ENCODE peak calls at places on chromosome 10, in ten cellular contexts. One of them, this sample, is unnamed.
A peak's percentile ranks its signal among the peaks of the same experiment; 100 is the strongest.

GRCh38 chr10:26706206-26706605 is 8.7 kb downstream of the PDSS1 start:
- DNase-seq in esophagus squamous epithelium: no peak
- DNase-seq in HCT116: no peak
- DNase-seq in upper lobe of left lung: peak; percentile 60
- DNase-seq in adrenal gland: no peak
- DNase-seq in A549: no peak
- DNase-seq in Peyer's patch: no peak
- DNase-seq in HepG2: no peak
- DNase-seq in heart left ventricle: no peak
- DNase-seq in transverse colon: no peak
- DNase-seq in this sample: no peak

GRCh38 chr10:35058686-35059085 is 31.5 kb downstream of the CUL2 start:
- DNase-seq in esophagus squamous epithelium: no peak
- DNase-seq in HCT116: no peak
- DNase-seq in upper lobe of left lung: no peak
- DNase-seq in adrenal gland: no peak
- DNase-seq in A549: no peak
- DNase-seq in Peyer's patch: no peak
- DNase-seq in HepG2: no peak
- DNase-seq in heart left ventricle: no peak
- DNase-seq in transverse colon: no peak
- DNase-seq in this sample: no peak

GRCh38 chr10:29635711-29636144 is 957 bp upstream of the SVIL start:
- DNase-seq in esophagus squamous epithelium: no peak
- DNase-seq in HCT116: no peak
- DNase-seq in upper lobe of left lung: no peak
- DNase-seq in adrenal gland: no peak
- DNase-seq in A549: no peak
- DNase-seq in Peyer's patch: no peak
- DNase-seq in HepG2: peak; percentile 87
- DNase-seq in heart left ventricle: no peak
- DNase-seq in transverse colon: no peak
- DNase-seq in this sample: no peak

GRCh38 chr10:79335470-79336235 is 11.6 kb upstream of the PPIF start:
- DNase-seq in esophagus squamous epithelium: no peak
- DNase-seq in HCT116: no peak
- DNase-seq in upper lobe of left lung: no peak
- DNase-seq in adrenal gland: peak; percentile 90
- DNase-seq in A549: no peak
- DNase-seq in Peyer's patch: no peak
- DNase-seq in HepG2: peak; percentile 97
- DNase-seq in heart left ventricle: peak; percentile 29
- DNase-seq in transverse colon: no peak
- DNase-seq in this sample: no peak

GRCh38 chr10:21372651-21373410 is 152.7 kb downstream of the SKIDA1 start:
- DNase-seq in esophagus squamous epithelium: no peak
- DNase-seq in HCT116: peak; percentile 59
- DNase-seq in upper lobe of left lung: peak; percentile 46
- DNase-seq in adrenal gland: peak; percentile 67
- DNase-seq in A549: peak; percentile 82
- DNase-seq in Peyer's patch: no peak
- DNase-seq in HepG2: no peak
- DNase-seq in heart left ventricle: peak; percentile 33
- DNase-seq in transverse colon: peak; percentile 58
- DNase-seq in this sample: no peak

GRCh38 chr10:52883996-52884871 is 111.7 kb upstream of the MBL2 start:
- DNase-seq in esophagus squamous epithelium: no peak
- DNase-seq in HCT116: peak; percentile 23
- DNase-seq in upper lobe of left lung: peak; percentile 34
- DNase-seq in adrenal gland: peak; percentile 53
- DNase-seq in A549: peak; percentile 40
- DNase-seq in Peyer's patch: no peak
- DNase-seq in HepG2: peak; percentile 92
- DNase-seq in heart left ventricle: no peak
- DNase-seq in transverse colon: no peak
- DNase-seq in this sample: no peak

GRCh38 chr10:119517235-119518141 is 25.0 kb downstream of the RGS10 start:
- DNase-seq in esophagus squamous epithelium: no peak
- DNase-seq in HCT116: no peak
- DNase-seq in upper lobe of left lung: peak; percentile 68
- DNase-seq in adrenal gland: peak; percentile 35
- DNase-seq in A549: no peak
- DNase-seq in Peyer's patch: peak; percentile 81
- DNase-seq in HepG2: no peak
- DNase-seq in heart left ventricle: no peak
- DNase-seq in transverse colon: peak; percentile 59
- DNase-seq in this sample: no peak

GRCh38 chr10:98047009-98047741 is 16.8 kb upstream of the CRTAC1 start:
- DNase-seq in esophagus squamous epithelium: no peak
- DNase-seq in HCT116: no peak
- DNase-seq in upper lobe of left lung: no peak
- DNase-seq in adrenal gland: peak; percentile 38
- DNase-seq in A549: no peak
- DNase-seq in Peyer's patch: no peak
- DNase-seq in HepG2: no peak
- DNase-seq in heart left ventricle: peak; percentile 82
- DNase-seq in transverse colon: no peak
- DNase-seq in this sample: no peak

DNA sequence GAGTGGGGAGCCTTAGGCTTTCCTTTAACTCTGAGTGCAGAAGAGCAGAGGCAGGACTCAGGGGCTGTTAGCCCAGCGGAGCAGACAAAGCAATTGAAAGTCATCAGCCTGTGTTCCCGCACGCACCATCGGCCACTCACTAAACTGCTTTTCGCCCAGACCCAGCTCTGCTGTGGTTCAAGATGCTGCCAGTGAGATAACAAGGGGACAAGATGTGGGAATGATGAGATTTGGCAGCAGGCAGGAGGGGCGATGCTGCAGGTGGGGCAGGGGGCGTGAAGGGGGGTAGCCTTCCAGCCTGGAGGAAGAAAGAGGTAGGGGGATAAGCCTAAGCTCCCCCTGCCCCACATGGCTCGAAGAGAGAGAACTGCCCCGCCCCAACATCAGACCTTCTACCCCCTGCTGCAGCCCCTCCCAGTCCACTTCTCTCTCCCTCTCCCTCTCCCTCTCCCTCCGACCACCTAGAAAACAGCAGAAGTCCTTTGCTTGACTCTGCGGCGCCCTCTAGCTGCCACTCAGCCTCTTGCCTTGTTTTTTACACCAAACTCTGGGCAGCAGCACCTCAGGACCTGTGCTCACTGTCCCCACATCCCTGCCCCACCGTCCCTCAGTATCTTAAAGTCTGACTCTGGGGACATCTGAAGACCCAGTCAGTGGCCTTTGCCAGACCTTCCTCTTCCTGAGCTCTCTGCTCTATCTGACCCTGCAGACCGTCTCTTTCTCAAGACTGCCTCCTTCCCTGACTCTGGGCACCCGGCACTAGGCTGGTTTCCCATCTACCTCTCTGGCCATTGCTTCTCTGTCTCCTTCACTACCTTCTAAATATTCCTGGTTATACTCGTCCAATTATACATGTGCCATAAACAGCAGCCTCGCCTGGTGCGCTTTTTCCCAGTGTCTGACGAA is 110.5 kb downstream of the C10orf105 start:
- DNase-seq in esophagus squamous epithelium: no peak
- DNase-seq in HCT116: peak; percentile 49
- DNase-seq in upper lobe of left lung: peak; percentile 78
- DNase-seq in adrenal gland: peak; percentile 86
- DNase-seq in A549: peak; percentile 63
- DNase-seq in Peyer's patch: peak; percentile 75
- DNase-seq in HepG2: peak; percentile 54
- DNase-seq in heart left ventricle: peak; percentile 81
- DNase-seq in transverse colon: peak; percentile 83
- DNase-seq in this sample: peak; percentile 55
- TF ChIP-seq CTCF in esophagus squamous epithelium: peak; percentile 70
- TF ChIP-seq CTCF in HCT116: peak; percentile 94
- TF ChIP-seq CTCF in upper lobe of left lung: peak; percentile 69
- TF ChIP-seq CTCF in adrenal gland: peak; percentile 75
- TF ChIP-seq CTCF in A549: peak; percentile 69
- TF ChIP-seq CTCF in Peyer's patch: peak; percentile 79
- TF ChIP-seq CTCF in HepG2: peak; percentile 87
- TF ChIP-seq CTCF in heart left ventricle: peak; percentile 83
- TF ChIP-seq CTCF in transverse colon: peak; percentile 83
- TF ChIP-seq CTCF in this sample: peak; percentile 72

GRCh38 chr10:100184426-100185219 is 1.2 kb downstream of the ERLIN1 start:
- DNase-seq in esophagus squamous epithelium: no peak
- DNase-seq in HCT116: peak; percentile 12
- DNase-seq in upper lobe of left lung: peak; percentile 22
- DNase-seq in adrenal gland: no peak
- DNase-seq in A549: peak; percentile 25
- DNase-seq in Peyer's patch: no peak
- DNase-seq in HepG2: peak; percentile 35
- DNase-seq in heart left ventricle: no peak
- DNase-seq in transverse colon: no peak
- DNase-seq in this sample: no peak

GRCh38 chr10:100186813-100187212 is 984 bp upstream of the ERLIN1 start:
- DNase-seq in esophagus squamous epithelium: no peak
- DNase-seq in HCT116: peak; percentile 16
- DNase-seq in upper lobe of left lung: peak; percentile 21
- DNase-seq in adrenal gland: peak; percentile 26
- DNase-seq in A549: no peak
- DNase-seq in Peyer's patch: peak; percentile 17
- DNase-seq in HepG2: no peak
- DNase-seq in heart left ventricle: no peak
- DNase-seq in transverse colon: no peak
- DNase-seq in this sample: no peak

GRCh38 chr10:100185364-100186252 is at the start of gene ERLIN1:
- DNase-seq in esophagus squamous epithelium: peak; percentile 63
- DNase-seq in HCT116: peak; percentile 80
- DNase-seq in upper lobe of left lung: peak; percentile 93
- DNase-seq in adrenal gland: peak; percentile 92
- DNase-seq in A549: peak; percentile 85
- DNase-seq in Peyer's patch: peak; percentile 88
- DNase-seq in HepG2: peak; percentile 81
- DNase-seq in heart left ventricle: peak; percentile 94
- DNase-seq in transverse colon: peak; percentile 95
- DNase-seq in this sample: peak; percentile 85

GRCh38 chr10:100183482-100183881 is 2.3 kb downstream of the ERLIN1 start:
- DNase-seq in esophagus squamous epithelium: no peak
- DNase-seq in HCT116: no peak
- DNase-seq in upper lobe of left lung: no peak
- DNase-seq in adrenal gland: no peak
- DNase-seq in A549: no peak
- DNase-seq in Peyer's patch: no peak
- DNase-seq in HepG2: peak; percentile 76
- DNase-seq in heart left ventricle: no peak
- DNase-seq in transverse colon: peak; percentile 47
- DNase-seq in this sample: no peak

DNA sequence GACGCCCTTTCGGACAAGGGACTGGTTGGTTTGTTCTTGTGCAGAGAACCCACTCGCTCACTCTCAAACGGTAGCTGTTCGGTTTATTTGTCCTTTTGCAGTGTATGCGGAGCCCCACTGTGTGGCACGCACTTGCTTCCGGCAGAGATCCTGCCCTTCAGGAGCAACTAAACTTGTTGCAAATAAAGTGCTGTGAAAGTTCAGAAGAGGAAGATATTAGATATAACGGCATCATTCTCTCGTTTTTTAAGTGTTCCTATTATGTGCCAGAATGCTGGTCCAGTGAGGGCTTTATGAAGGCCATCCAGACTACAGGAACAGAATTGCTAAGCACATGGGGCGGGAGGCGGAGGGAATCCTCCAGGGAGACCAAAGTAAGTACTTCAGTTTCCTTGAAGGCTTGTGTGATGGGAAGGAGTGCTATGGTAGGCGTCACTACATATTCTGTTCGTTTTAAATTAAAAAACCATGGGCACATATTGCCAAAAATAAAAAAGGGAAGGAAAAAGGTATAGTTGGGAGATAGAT is 488 bp upstream of the ERLIN1 start:
- DNase-seq in esophagus squamous epithelium: no peak
- DNase-seq in HCT116: no peak
- DNase-seq in upper lobe of left lung: peak; percentile 60
- DNase-seq in adrenal gland: peak; percentile 56
- DNase-seq in A549: peak; percentile 48
- DNase-seq in Peyer's patch: peak; percentile 39
- DNase-seq in HepG2: no peak
- DNase-seq in heart left ventricle: peak; percentile 50
- DNase-seq in transverse colon: peak; percentile 58
- DNase-seq in this sample: peak; percentile 25
- TF ChIP-seq POLR2A in esophagus squamous epithelium: no peak
- TF ChIP-seq POLR2A in HCT116: no peak
- TF ChIP-seq POLR2A in upper lobe of left lung: no peak
- TF ChIP-seq POLR2A in adrenal gland: no peak
- TF ChIP-seq POLR2A in A549: no peak
- TF ChIP-seq POLR2A in Peyer's patch: no peak
- TF ChIP-seq POLR2A in HepG2: no peak
- TF ChIP-seq POLR2A in heart left ventricle: no peak
- TF ChIP-seq POLR2A in transverse colon: no peak
- TF ChIP-seq POLR2A in this sample: no peak

GRCh38 chr10:11025978-11026377 is 8.3 kb downstream of the CELF2 start:
- DNase-seq in esophagus squamous epithelium: no peak
- DNase-seq in HCT116: no peak
- DNase-seq in upper lobe of left lung: no peak
- DNase-seq in adrenal gland: no peak
- DNase-seq in A549: no peak
- DNase-seq in Peyer's patch: no peak
- DNase-seq in HepG2: no peak
- DNase-seq in heart left ventricle: no peak
- DNase-seq in transverse colon: no peak
- DNase-seq in this sample: no peak
- H3K4me1 ChIP-seq in esophagus squamous epithelium: no peaks in the 10 kb centered on the region
- H3K4me1 ChIP-seq in HCT116: no peaks in the 10 kb centered on the region
- H3K4me1 ChIP-seq in upper lobe of left lung: no peaks in the 10 kb centered on the region
- H3K4me1 ChIP-seq in adrenal gland: no peaks in the 10 kb centered on the region
- H3K4me1 ChIP-seq in A549: no peaks in the 10 kb centered on the region
- H3K4me1 ChIP-seq in Peyer's patch: no peaks in the 10 kb centered on the region
- H3K4me1 ChIP-seq in HepG2: no peaks in the 10 kb centered on the region
- H3K4me1 ChIP-seq in heart left ventricle: peaks cover 76% of the 10 kb centered on the region
- H3K4me1 ChIP-seq in transverse colon: peaks cover 9% of the 10 kb centered on the region
- H3K4me1 ChIP-seq in this sample: peaks cover 40% of the 10 kb centered on the region

DNA sequence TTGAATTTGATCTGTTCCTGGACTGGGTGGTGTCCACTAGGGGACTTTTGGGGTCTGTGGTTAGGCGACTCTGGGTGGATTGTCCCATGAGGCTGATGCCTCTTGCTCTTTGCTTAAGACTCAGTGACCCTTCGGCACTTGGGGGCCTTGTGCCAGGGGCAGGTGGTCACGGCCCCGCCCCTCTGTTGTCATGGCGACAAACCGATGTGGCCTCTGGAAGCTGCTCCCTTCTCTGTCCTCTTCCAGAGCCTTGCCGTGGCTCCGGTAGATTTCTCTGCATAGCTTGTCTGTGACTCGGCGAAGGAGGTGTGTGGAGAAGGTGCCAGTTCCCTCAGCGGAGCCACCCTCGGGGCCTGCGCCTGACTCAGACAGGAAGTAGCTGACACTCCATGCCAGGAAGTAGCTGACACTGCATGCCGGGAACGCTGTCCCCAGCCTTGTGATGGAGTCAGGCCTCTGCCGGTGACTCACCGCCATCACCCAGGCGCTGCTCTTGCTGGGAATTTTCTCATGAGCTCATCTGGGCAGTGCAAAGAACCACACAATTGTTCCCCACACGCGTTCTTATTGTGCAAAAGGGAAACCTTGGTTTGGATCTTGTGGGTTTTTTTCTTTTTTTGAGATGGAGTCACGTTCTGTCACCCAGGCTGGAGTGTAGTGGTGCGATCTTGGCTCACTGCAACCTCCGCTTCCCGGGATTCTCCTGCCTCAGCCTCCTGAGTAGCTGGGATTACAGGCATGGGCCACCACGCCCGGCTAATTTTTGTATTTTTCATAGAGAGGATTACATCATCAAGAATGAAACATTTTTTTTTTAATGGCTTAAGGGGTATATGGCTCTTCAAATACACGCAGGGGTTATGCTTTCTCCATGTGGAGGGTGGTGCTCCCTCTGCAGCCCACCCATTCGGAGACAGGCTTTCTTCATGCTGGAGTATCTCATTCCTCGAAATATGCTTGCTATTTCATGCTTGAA is 72.6 kb downstream of the PFKFB3 start:
- DNase-seq in esophagus squamous epithelium: peak; percentile 82
- DNase-seq in HCT116: peak; percentile 89
- DNase-seq in upper lobe of left lung: peak; percentile 97
- DNase-seq in adrenal gland: peak; percentile 87
- DNase-seq in A549: peak; percentile 96
- DNase-seq in Peyer's patch: peak; percentile 87
- DNase-seq in HepG2: peak; percentile 53
- DNase-seq in heart left ventricle: peak; percentile 97
- DNase-seq in transverse colon: peak; percentile 80
- DNase-seq in this sample: peak; percentile 92
- TF ChIP-seq CTCF in esophagus squamous epithelium: no peak
- TF ChIP-seq CTCF in HCT116: no peak
- TF ChIP-seq CTCF in upper lobe of left lung: peak; percentile 6
- TF ChIP-seq CTCF in adrenal gland: no peak
- TF ChIP-seq CTCF in A549: no peak
- TF ChIP-seq CTCF in Peyer's patch: no peak
- TF ChIP-seq CTCF in HepG2: no peak
- TF ChIP-seq CTCF in heart left ventricle: no peak
- TF ChIP-seq CTCF in transverse colon: no peak
- TF ChIP-seq CTCF in this sample: peak; percentile 17